ENCODE peak calls at places on chromosomes 11 and 22, in four cellular contexts. V is body of pancreas, Q is mucosa of descending colon, A is pancreas. F is an unnamed sample. For H3K9me3 and H3K4me1, the result is how much of the 10 kb centered on the place peaks cover.

GRCh38 chr11:8729837-8730696 is 47.5 kb downstream of the RPL27A start:
- DNase-seq in A (peak), V (no peak), Q (no peak), F (no peak)

GRCh38 chr22:46546466-46547178 is 9.2 kb upstream of the CELSR1 start:
- DNase-seq in A (no peak), V (peak), Q (no peak), F (no peak)

GRCh38 chr11:202490-202889 is 4.7 kb downstream of the BET1L start:
- DNase-seq in A (no peak), Q (no peak), V (no peak), F (no peak)

GRCh38 chr11:9025101-9025850 is 21.5 kb upstream of the NRIP3 start:
- DNase-seq in Q (no peak), A (no peak), V (no peak), F (no peak)

GRCh38 chr11:105357764-105358163 is 218.2 kb upstream of the CARD18 start:
- DNase-seq in V (peak), A (no peak), Q (no peak), F (no peak)

GRCh38 chr11:74418509-74418895 is 20.3 kb upstream of the PGM2L1 start:
- DNase-seq in V (no peak), A (no peak), Q (no peak), F (no peak)

GRCh38 chr11:1041936-1042608 is 5.6 kb upstream of the MUC6 start:
- DNase-seq in Q (peak), A (peak), V (peak), F (no peak)

GRCh38 chr22:44664149-44664548 is 37.9 kb upstream of the PRR5 start:
- DNase-seq in V (peak), A (no peak), Q (peak), F (no peak)

GRCh38 chr22:44094751-44095302 is 70.7 kb downstream of the PARVB start:
- DNase-seq in A (peak), Q (no peak), V (no peak), F (no peak)

GRCh38 chr11:95767498-95767897 is 22.1 kb downstream of the FAM76B start:
- DNase-seq in A (no peak), V (no peak), Q (no peak), F (no peak)

GRCh38 chr22:42151924-42152635 is 21.5 kb upstream of the CYP2D6 start:
- DNase-seq in V (no peak), A (no peak), Q (no peak), F (no peak)

GRCh38 chr11:76074178-76075112 is 131.9 kb downstream of the WNT11 start:
- DNase-seq in A (no peak), V (no peak), Q (no peak), F (no peak)

GRCh38 chr22:42961815-42962214 is 53.1 kb downstream of the PACSIN2 start:
- DNase-seq in Q (no peak), A (no peak), V (no peak), F (no peak)

GRCh38 chr11:21007297-21007696 is 337.9 kb downstream of the NELL1 start:
- DNase-seq in A (no peak), V (no peak), Q (no peak), F (no peak)

GRCh38 chr11:41921991-41922390 is 462.5 kb upstream of the LRRC4C start:
- DNase-seq in Q (no peak), V (no peak), A (no peak), F (no peak)

GRCh38 chr22:28369849-28370248 is 309.8 kb downstream of the TTC28 start:
- DNase-seq in V (no peak), A (no peak), Q (no peak), F (no peak)

GRCh38 chr11:128522943-128523518 is 64.3 kb downstream of the ETS1 start:
- DNase-seq in V (no peak), A (no peak), Q (no peak), F (no peak)

GRCh38 chr11:34755671-34756070 is 134.8 kb downstream of the EHF start:
- DNase-seq in Q (no peak), A (no peak), V (no peak), F (no peak)

GRCh38 chr11:27721505-27722116 is 21.4 kb upstream of the BDNF start:
- DNase-seq in Q (no peak), V (no peak), A (no peak), F (no peak)

GRCh38 chr22:37733625-37734401 is 37.0 kb downstream of the TRIOBP start:
- DNase-seq in A (no peak), Q (no peak), V (peak), F (no peak)

GRCh38 chr22:37732699-37733607 is 36.1 kb downstream of the TRIOBP start:
- DNase-seq in Q (no peak), V (no peak), A (no peak), F (no peak)

GRCh38 chr22:37731804-37732471 is 35.1 kb downstream of the TRIOBP start:
- DNase-seq in V (no peak), A (no peak), Q (no peak), F (no peak)

GRCh38 chr22:37734402-37734700 is 37.5 kb downstream of the TRIOBP start:
- DNase-seq in Q (no peak), A (no peak), V (no peak), F (no peak)

GRCh38 chr22:37735054-37735453 is 38.2 kb downstream of the TRIOBP start:
- DNase-seq in Q (no peak), A (peak), V (peak), F (no peak)
- TF ChIP-seq CTCF in Q (no peak), A (no peak), V (peak), F (peak)

GRCh38 chr11:122679441-122679840 is 23.9 kb downstream of the UBASH3B start:
- DNase-seq in A (no peak), V (no peak), Q (no peak), F (no peak)
- H3K9me3 ChIP-seq in A (under half), V (under half), Q (under half), F (under half)

GRCh38 chr11:19510468-19510867 is 202.2 kb upstream of the NAV2 start:
- DNase-seq in Q (no peak), A (no peak), V (no peak), F (no peak)
- H3K4me1 ChIP-seq in Q (under half), A (under half), V (under half), F (under half)

GRCh38 chr11:115887316-115887715 is 383.1 kb upstream of the CADM1 start:
- DNase-seq in A (no peak), Q (no peak), V (no peak), F (no peak)

GRCh38 chr11:115884800-115885445 is 380.7 kb upstream of the CADM1 start:
- DNase-seq in A (no peak), V (no peak), Q (no peak), F (no peak)

GRCh38 chr11:115885446-115885978 is 381.3 kb upstream of the CADM1 start:
- DNase-seq in A (no peak), Q (no peak), V (no peak), F (no peak)

GRCh38 chr11:115887727-115888126 is 383.5 kb upstream of the CADM1 start:
- DNase-seq in A (no peak), Q (no peak), V (no peak), F (no peak)

GRCh38 chr11:115886111-115886733 is 382.0 kb upstream of the CADM1 start:
- DNase-seq in V (no peak), A (no peak), Q (no peak), F (no peak)
- TF ChIP-seq CTCF in V (no peak), A (no peak), Q (no peak), F (no peak)

GRCh38 chr22:49517721-49518120 is 310.0 kb downstream of the BRD1 start:
- DNase-seq in A (no peak), Q (no peak), V (no peak), F (no peak)

GRCh38 chr22:49519117-49519737 is 308.4 kb downstream of the BRD1 start:
- DNase-seq in V (no peak), A (no peak), Q (no peak), F (no peak)

GRCh38 chr22:49517211-49517610 is 310.5 kb downstream of the BRD1 start:
- DNase-seq in A (no peak), Q (no peak), V (no peak), F (no peak)

GRCh38 chr22:49515486-49515885 is 312.2 kb downstream of the BRD1 start:
- DNase-seq in V (no peak), A (no peak), Q (no peak), F (no peak)

DNA sequence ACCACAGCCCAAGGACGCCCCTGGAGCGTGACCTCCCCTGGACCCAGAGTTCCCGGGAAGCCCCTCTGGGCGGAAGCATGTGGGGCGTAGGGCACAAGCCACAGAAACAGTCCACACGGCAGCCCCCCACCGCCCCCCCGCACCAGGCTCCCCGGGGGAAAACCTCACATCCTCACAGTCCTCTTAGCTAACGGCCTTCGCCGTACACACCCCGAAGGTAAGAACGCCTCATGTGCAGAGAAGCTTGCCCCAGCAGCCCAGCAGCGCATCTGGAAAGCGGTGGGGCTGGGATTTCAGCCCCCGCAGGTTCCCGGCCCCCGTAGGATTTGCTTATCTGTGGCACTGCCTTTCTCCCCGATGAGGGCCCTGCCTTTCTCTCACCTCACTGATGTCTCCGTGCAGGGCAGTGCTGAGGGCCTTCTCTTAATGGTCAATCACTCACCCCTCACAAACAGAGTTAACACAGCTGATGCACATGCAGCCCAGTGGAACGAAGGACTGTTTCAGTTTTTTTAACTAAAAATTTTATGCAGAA is 309.2 kb downstream of the BRD1 start:
- DNase-seq in V (no peak), A (no peak), Q (no peak), F (no peak)
- H3K9me3 ChIP-seq in V (under half), A (under half), Q (under half), F (under half)

GRCh38 chr22:39216143-39216490 is 28.7 kb downstream of the PDGFB start:
- DNase-seq in A (no peak), V (no peak), Q (no peak), F (no peak)
- H3K4me1 ChIP-seq in A (under half), V (under half), Q (under half), F (under half)

F was measured in thoracic aorta.